ENCODE peak calls at places on chromosomes 4 and X, in five cellular contexts. Y is mucosa of descending colon; V is EL; E is GM03348; R is CD4-positive, alpha-beta memory T cell. D is an unnamed sample.

GRCh38 chrX:117134983-117135382 is 672.2 kb upstream of the CT83 start:
- DNase-seq in Y (no peak), R (no peak), V (no peak), E (no peak), D (no peak)

GRCh38 chrX:116806288-116806802 is 343.6 kb upstream of the CT83 start:
- DNase-seq in E (no peak), V (no peak), R (no peak), Y (no peak), D (no peak)

GRCh38 chr4:36325499-36325898 is 44.1 kb downstream of the DTHD1 start:
- DNase-seq in Y (peak; percentile 13), E (no peak), V (no peak), R (peak; percentile 13), D (no peak)

GRCh38 chrX:68433155-68433980 is at the start of gene OPHN1:
- DNase-seq in V (peak; percentile 85), R (no peak), E (peak; percentile 81), Y (peak; percentile 80), D (peak; percentile 72)

GRCh38 chrX:118807151-118808017 is 16.2 kb upstream of the ZCCHC12 start:
- DNase-seq in Y (peak; percentile 23), R (peak; percentile 17), V (peak; percentile 54), E (peak; percentile 47), D (peak; percentile 18)

GRCh38 chr4:136768925-136769275 is 763.4 kb downstream of the PCDH18 start:
- DNase-seq in V (no peak), Y (no peak), R (no peak), E (no peak), D (no peak)

GRCh38 chr4:105598787-105599186 is 46.4 kb downstream of the ARHGEF38 start:
- DNase-seq in E (no peak), Y (no peak), R (no peak), V (peak; percentile 10), D (no peak)

GRCh38 chr4:38030023-38030422 is 69.8 kb downstream of the PTTG2 start:
- DNase-seq in V (peak; percentile 56), Y (no peak), R (no peak), E (peak; percentile 65), D (peak; percentile 61)

GRCh38 chr4:152556283-152556682 is 20.4 kb upstream of the FBXW7 start:
- DNase-seq in V (no peak), E (no peak), R (no peak), Y (no peak), D (no peak)

GRCh38 chrX:72620550-72621145 is 48.0 kb upstream of the HDAC8 start:
- DNase-seq in E (peak; percentile 53), V (peak; percentile 80), R (no peak), Y (peak; percentile 17), D (peak; percentile 84)

GRCh38 chrX:69503228-69503834 is 795 bp upstream of the NALF2 start:
- DNase-seq in Y (no peak), V (no peak), R (no peak), E (no peak), D (no peak)

GRCh38 chr4:16109256-16109655 is 25.4 kb upstream of the PROM1 start:
- DNase-seq in Y (no peak), V (no peak), E (no peak), R (no peak), D (no peak)

GRCh38 chr4:685681-686218 is 3.2 kb downstream of the SLC49A3 start:
- DNase-seq in Y (no peak), V (no peak), E (no peak), R (no peak), D (no peak)

GRCh38 chr4:75708218-75708691 is 16.1 kb upstream of the USO1 start:
- DNase-seq in E (no peak), R (peak; percentile 47), Y (peak; percentile 79), V (no peak), D (no peak)

GRCh38 chr4:23388699-23389395 is 501.0 kb downstream of the PPARGC1A start:
- DNase-seq in E (no peak), R (no peak), Y (no peak), V (no peak), D (no peak)

GRCh38 chr4:122633211-122633610 is 12.3 kb upstream of the IL21 start:
- DNase-seq in Y (no peak), R (no peak), E (peak; percentile 11), V (peak; percentile 38), D (peak; percentile 4)

GRCh38 chr4:3461515-3462291 is 1.4 kb upstream of the DOK7 start:
- DNase-seq in E (no peak), V (no peak), R (no peak), Y (peak; percentile 55), D (no peak)